ENCODE peak calls at places on chromosomes 1 and 21, in five cellular contexts. E is mucosa of descending colon; I is naive thymus-derived CD4-positive, alpha-beta T cell; W is activated CD4-positive, alpha-beta T cell treated with anti-CD3 and anti-CD28 coated beads, Interleukin-2, amount 50 U/mL, for 48 hours; O is fibroblast of mammary gland. J is an unnamed sample.

GRCh38 chr21:33940846-33941245 is 25.2 kb upstream of the ATP5PO start:
- DNase-seq in W (no peak), E (no peak), I (no peak), O (peak), J (no peak)

GRCh38 chr21:41770901-41771624 is 4.2 kb upstream of the RIPK4 start:
- DNase-seq in O (no peak), W (no peak), E (no peak), I (no peak), J (no peak)

GRCh38 chr21:45502600-45502999 is 39.6 kb downstream of the SLC19A1 start:
- DNase-seq in I (no peak), W (no peak), E (peak), O (no peak), J (no peak)

GRCh38 chr1:82837261-82837660 is 1036.5 kb downstream of the ADGRL2 start:
- DNase-seq in O (peak), E (no peak), I (no peak), W (no peak), J (no peak)

GRCh38 chr1:158016651-158017335 is 23.3 kb downstream of the KIRREL1 start:
- DNase-seq in E (no peak), W (no peak), I (no peak), O (no peak), J (no peak)

GRCh38 chr1:3711780-3712451 is 40.3 kb upstream of the CCDC27 start:
- DNase-seq in E (no peak), I (no peak), W (no peak), O (no peak), J (no peak)

GRCh38 chr1:42961560-42962091 is 3.0 kb upstream of the SLC2A1 start:
- DNase-seq in W (no peak), I (no peak), O (no peak), E (no peak), J (no peak)

GRCh38 chr1:162276493-162276892 is 100.2 kb downstream of the SPATA46 start:
- DNase-seq in E (no peak), W (no peak), I (no peak), O (peak), J (peak)

GRCh38 chr1:66690666-66691381 is 61.4 kb upstream of the DYNLT5 start:
- DNase-seq in W (no peak), I (no peak), E (no peak), O (no peak), J (no peak)

GRCh38 chr1:237672748-237673147 is 218.0 kb downstream of the ZP4 start:
- DNase-seq in I (no peak), E (no peak), W (no peak), O (no peak), J (peak)

GRCh38 chr1:34188418-34188817 is 11.7 kb downstream of the C1orf94 start:
- DNase-seq in I (no peak), O (no peak), E (no peak), W (no peak), J (no peak)

GRCh38 chr21:44510508-44511218 is 29.3 kb downstream of the KRTAP10-1 start:
- DNase-seq in I (peak), O (peak), W (peak), E (peak), J (peak)

J was measured in SW480.